ENCODE peak calls at places on chromosomes 4 and X, in six cellular contexts. D, K, T, X, P and C are unnamed samples.

GRCh38 chr4:183763990-183764754 is 105.1 kb downstream of the TRAPPC11 start:
- DNase-seq in D (no peak), K (no peak), T (no peak), X (no peak), P (no peak), C (no peak)

GRCh38 chr4:72969957-72970356 is 99.6 kb downstream of the COX18 start:
- DNase-seq in D (no peak), K (no peak), T (no peak), X (peak; percentile 29), P (no peak), C (no peak)

GRCh38 chr4:82515705-82516104 is 46.1 kb downstream of the TMEM150C start:
- DNase-seq in D (peak; percentile 78), K (no peak), T (no peak), X (peak; percentile 40), P (no peak), C (no peak)

GRCh38 chr4:88746186-88746585 is 48.6 kb upstream of the NAP1L5 start:
- DNase-seq in D (no peak), K (no peak), T (no peak), X (no peak), P (no peak), C (no peak)

GRCh38 chr4:1418494-1419285 is 12.4 kb upstream of the NKX1-1 start:
- DNase-seq in D (no peak), K (no peak), T (no peak), X (no peak), P (no peak), C (no peak)

GRCh38 chrX:134737721-134738369 is 79.6 kb upstream of the PLAC1 start:
- DNase-seq in D (no peak), K (no peak), T (no peak), X (no peak), P (no peak), C (no peak)

GRCh38 chrX:17919896-17920446 is 58.9 kb upstream of the RAI2 start:
- DNase-seq in D (no peak), K (no peak), T (no peak), X (no peak), P (no peak), C (no peak)

GRCh38 chr4:180150818-180151217 is 2092.4 kb upstream of the TENM3 start:
- DNase-seq in D (no peak), K (no peak), T (no peak), X (no peak), P (peak; percentile 8), C (no peak)

GRCh38 chrX:47239199-47239598 is 6.4 kb downstream of the USP11 start:
- DNase-seq in D (no peak), K (no peak), T (no peak), X (no peak), P (no peak), C (no peak)

GRCh38 chr4:154292589-154292988 is 199.0 kb downstream of the DCHS2 start:
- DNase-seq in D (no peak), K (no peak), T (no peak), X (no peak), P (no peak), C (no peak)
- TF ChIP-seq CTCF in D (no peak), K (no peak), T (peak; percentile 27), X (no peak), P (no peak), C (no peak)

GRCh38 chrX:66015152-66015827 is 24.6 kb downstream of the VSIG4 start:
- DNase-seq in D (no peak), K (no peak), T (peak; percentile 77), X (no peak), P (no peak), C (no peak)
- TF ChIP-seq CTCF in D (no peak), K (no peak), T (no peak), X (no peak), P (no peak), C (no peak)

GRCh38 chr4:94722270-94722669 is 35.5 kb upstream of the BMPR1B start:
- DNase-seq in D (no peak), K (no peak), T (no peak), X (no peak), P (no peak), C (no peak)
- TF ChIP-seq CTCF in D (no peak), K (no peak), T (no peak), X (no peak), P (no peak), C (no peak)

GRCh38 chr4:110442788-110443187 is 33.2 kb upstream of the ENPEP start:
- DNase-seq in D (no peak), K (no peak), T (no peak), X (no peak), P (no peak), C (no peak)

GRCh38 chr4:110442309-110442708 is 33.6 kb upstream of the ENPEP start:
- DNase-seq in D (no peak), K (no peak), T (no peak), X (peak; percentile 0), P (no peak), C (no peak)
- TF ChIP-seq CTCF in D (no peak), K (no peak), T (no peak), X (no peak), P (no peak), C (no peak)

DNA sequence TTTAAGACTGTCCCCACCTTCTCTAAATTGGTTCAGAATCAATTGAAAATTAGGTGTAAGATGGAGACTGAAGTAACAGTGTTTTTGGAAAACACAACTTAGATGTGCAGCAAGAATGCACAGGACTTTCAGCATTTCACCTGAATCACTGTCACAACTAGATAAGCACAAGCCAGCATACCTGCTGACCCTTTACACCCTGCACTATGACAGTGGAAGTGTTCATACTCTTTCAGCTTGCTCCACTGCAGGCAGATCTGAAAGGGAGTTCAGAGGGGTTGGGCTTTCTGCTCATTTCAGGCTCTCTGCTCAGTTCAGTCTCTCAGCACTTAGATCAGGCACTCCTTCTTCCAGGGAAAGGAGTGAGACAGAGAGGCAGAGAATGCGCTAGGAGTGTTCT is 22.8 kb downstream of the DCUN1D4 start:
- DNase-seq in D (no peak), K (no peak), T (no peak), X (no peak), P (no peak), C (no peak)
- TF ChIP-seq CTCF in D (no peak), K (no peak), T (no peak), X (no peak), P (no peak), C (no peak)

DNA sequence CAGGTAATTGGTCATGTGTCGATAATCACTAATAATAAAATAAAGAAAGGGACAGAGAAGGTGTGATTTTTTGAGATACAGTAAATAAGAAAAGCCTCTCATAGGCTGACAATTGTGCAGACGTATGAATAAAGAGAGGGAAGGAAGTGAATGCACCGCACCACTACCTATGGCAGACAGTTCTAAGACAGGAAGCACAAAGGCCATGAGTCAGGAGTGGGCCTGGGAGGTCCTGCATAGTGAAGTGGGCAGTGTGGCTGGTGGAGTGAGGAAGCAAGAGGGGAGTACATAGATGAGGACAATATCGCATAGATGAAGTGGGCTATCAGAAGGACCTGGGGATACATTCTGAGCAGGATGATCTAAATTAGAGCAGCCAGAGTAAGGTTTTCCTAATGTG is 75.6 kb downstream of the BMP3 start:
- DNase-seq in D (no peak), K (no peak), T (no peak), X (no peak), P (no peak), C (no peak)
- TF ChIP-seq CTCF in D (no peak), K (no peak), T (no peak), X (no peak), P (no peak), C (no peak)

GRCh38 chrX:19543951-19544359 is 28.6 kb upstream of the MAP3K15 start:
- DNase-seq in D (no peak), K (no peak), T (no peak), X (no peak), P (no peak), C (no peak)

GRCh38 chrX:19544693-19545305 is 29.5 kb upstream of the MAP3K15 start:
- DNase-seq in D (no peak), K (no peak), T (peak; percentile 41), X (peak; percentile 36), P (peak; percentile 16), C (peak; percentile 69)

GRCh38 chrX:19548279-19548678 is 33.0 kb upstream of the MAP3K15 start:
- DNase-seq in D (no peak), K (no peak), T (no peak), X (no peak), P (no peak), C (no peak)

GRCh38 chrX:19543020-19543715 is 27.9 kb upstream of the MAP3K15 start:
- DNase-seq in D (no peak), K (no peak), T (no peak), X (no peak), P (no peak), C (no peak)

GRCh38 chrX:19545651-19546050 is 30.3 kb upstream of the MAP3K15 start:
- DNase-seq in D (no peak), K (no peak), T (no peak), X (no peak), P (no peak), C (no peak)
- TF ChIP-seq CTCF in D (no peak), K (no peak), T (no peak), X (no peak), P (no peak), C (no peak)

GRCh38 chr4:3193531-3194203 is 55.3 kb upstream of the MSANTD1 start:
- DNase-seq in D (no peak), K (no peak), T (no peak), X (no peak), P (peak; percentile 2), C (no peak)
- TF ChIP-seq CTCF in D (peak; percentile 37), K (peak; percentile 7), T (peak; percentile 20), X (peak; percentile 25), P (peak; percentile 7), C (no peak)